ENCODE peak calls at places on chromosomes 6 and 20, in five cellular contexts. D is epithelial cell of esophagus, L is AG04450, G is DND-41, K is lower leg skin. Q is an unnamed sample.

GRCh38 chr6:153328194-153328593 is 197.1 kb upstream of the RGS17 start:
- DNase-seq in K (no peak), G (no peak), L (no peak), D (peak; percentile 87), Q (no peak)

GRCh38 chr6:108501559-108501958 is 59.2 kb upstream of the FOXO3 start:
- DNase-seq in D (peak; percentile 52), G (no peak), L (no peak), K (no peak), Q (no peak)

GRCh38 chr6:149862901-149863595 is 1.1 kb downstream of the LRP11 start:
- DNase-seq in D (peak; percentile 73), K (peak; percentile 67), L (no peak), G (peak; percentile 33), Q (peak; percentile 48)

GRCh38 chr6:73984851-73985250 is 288.8 kb downstream of the CD109 start:
- DNase-seq in L (no peak), D (no peak), G (no peak), K (no peak), Q (no peak)

GRCh38 chr6:56043076-56043475 is 167.7 kb upstream of the BMP5 start:
- DNase-seq in L (no peak), D (peak; percentile 60), K (no peak), G (no peak), Q (no peak)

GRCh38 chr6:32940656-32941411 is at the start of gene HLA-DMB:
- DNase-seq in K (peak; percentile 81), G (no peak), D (peak; percentile 84), L (peak; percentile 29), Q (peak; percentile 69)

GRCh38 chr20:26208296-26209091 is 511.8 kb upstream of the ZNF337 start:
- DNase-seq in D (peak; percentile 1), K (no peak), G (no peak), L (no peak), Q (peak; percentile 33)

GRCh38 chr6:109978174-109979032 is at the start of gene GPR6:
- DNase-seq in L (no peak), K (peak; percentile 21), G (peak; percentile 71), D (peak; percentile 67), Q (peak; percentile 69)

GRCh38 chr6:8589941-8590676 is 154.8 kb upstream of the SLC35B3 start:
- DNase-seq in D (no peak), L (no peak), K (no peak), G (no peak), Q (peak; percentile 1)

GRCh38 chr6:161254126-161254753 is 19.6 kb downstream of the AGPAT4 start:
- DNase-seq in K (no peak), G (no peak), L (no peak), D (no peak), Q (no peak)

GRCh38 chr6:54717849-54718455 is 128.6 kb upstream of the FAM83B start:
- DNase-seq in G (peak; percentile 68), K (peak; percentile 77), L (no peak), D (peak; percentile 93), Q (peak; percentile 80)

GRCh38 chr6:87200469-87201174 is 45.3 kb downstream of the ZNF292 start:
- DNase-seq in L (no peak), K (no peak), G (no peak), D (no peak), Q (no peak)

GRCh38 chr6:24252215-24252614 is 105.6 kb downstream of the DCDC2 start:
- DNase-seq in K (no peak), L (no peak), D (no peak), G (no peak), Q (no peak)

GRCh38 chr6:170295519-170296422 is 4.9 kb upstream of the DLL1 start:
- DNase-seq in G (peak; percentile 63), K (no peak), L (no peak), D (peak; percentile 53), Q (peak; percentile 71)

GRCh38 chr6:5143625-5144311 is 58.6 kb downstream of the PPP1R3G start:
- DNase-seq in G (peak; percentile 78), L (peak; percentile 63), D (peak; percentile 79), K (peak; percentile 85), Q (peak; percentile 94)

DNA sequence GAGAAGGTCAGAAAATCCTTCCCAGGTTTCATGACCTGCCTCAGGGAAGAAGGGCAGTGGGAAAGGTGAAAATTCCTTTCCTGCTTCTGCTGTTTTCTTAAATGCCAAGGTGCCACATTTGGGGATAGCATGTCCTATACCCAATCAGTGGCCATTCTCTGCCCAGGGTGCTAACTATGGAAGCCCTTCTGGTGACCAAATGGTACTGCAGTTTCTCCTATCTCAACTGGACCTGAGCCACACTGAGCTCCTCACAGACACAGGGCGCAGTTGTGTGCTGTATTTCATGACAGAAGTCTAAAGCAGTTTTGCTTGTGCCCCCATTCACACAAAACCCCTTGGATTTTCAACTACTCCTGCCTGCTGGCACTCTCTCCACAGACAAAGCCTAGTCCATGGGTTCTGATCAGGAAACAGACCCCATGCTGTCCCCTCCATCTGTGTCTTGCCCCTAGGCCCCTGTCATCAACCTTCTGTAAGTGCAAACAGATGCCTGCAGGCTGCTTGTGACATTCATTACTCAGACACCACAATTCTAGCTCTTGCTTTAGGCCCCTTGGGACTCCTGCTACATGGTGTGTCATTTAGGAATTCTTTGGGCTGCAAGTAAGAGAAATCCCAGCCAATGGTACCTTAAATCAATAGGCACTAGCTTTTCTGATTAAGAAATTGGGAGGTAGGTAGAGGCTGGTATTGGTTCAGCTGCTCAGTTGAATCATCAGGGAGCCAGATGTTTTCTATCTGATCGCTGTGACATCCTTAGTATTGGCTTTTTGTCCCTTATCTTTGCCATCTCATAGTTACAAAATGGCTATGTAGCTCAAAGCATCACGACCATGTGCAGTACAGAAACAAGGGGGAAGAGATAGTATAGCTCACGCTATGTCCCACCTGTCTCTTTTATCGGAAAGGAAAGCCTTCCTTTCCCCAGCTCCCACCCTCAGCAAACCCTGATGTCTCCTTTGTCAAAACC is 147.8 kb downstream of the CD83 start:
- DNase-seq in G (no peak), L (no peak), K (no peak), D (no peak), Q (no peak)
- TF ChIP-seq CTCF in G (peak; percentile 26), L (peak; percentile 10), K (no peak), D (no peak), Q (no peak)

GRCh38 chr6:3776881-3777507 is 25.5 kb upstream of the PXDC1 start:
- DNase-seq in L (no peak), D (no peak), K (no peak), G (no peak), Q (no peak)
- TF ChIP-seq CTCF in L (peak; percentile 8), D (peak; percentile 19), K (peak; percentile 56), G (no peak), Q (no peak)

GRCh38 chr20:37282558-37282957 is 6.9 kb upstream of the MANBAL start:
- DNase-seq in D (peak; percentile 66), G (no peak), L (no peak), K (no peak), Q (no peak)
- TF ChIP-seq CTCF in D (peak; percentile 64), G (peak; percentile 18), L (peak; percentile 71), K (no peak), Q (no peak)

DNA sequence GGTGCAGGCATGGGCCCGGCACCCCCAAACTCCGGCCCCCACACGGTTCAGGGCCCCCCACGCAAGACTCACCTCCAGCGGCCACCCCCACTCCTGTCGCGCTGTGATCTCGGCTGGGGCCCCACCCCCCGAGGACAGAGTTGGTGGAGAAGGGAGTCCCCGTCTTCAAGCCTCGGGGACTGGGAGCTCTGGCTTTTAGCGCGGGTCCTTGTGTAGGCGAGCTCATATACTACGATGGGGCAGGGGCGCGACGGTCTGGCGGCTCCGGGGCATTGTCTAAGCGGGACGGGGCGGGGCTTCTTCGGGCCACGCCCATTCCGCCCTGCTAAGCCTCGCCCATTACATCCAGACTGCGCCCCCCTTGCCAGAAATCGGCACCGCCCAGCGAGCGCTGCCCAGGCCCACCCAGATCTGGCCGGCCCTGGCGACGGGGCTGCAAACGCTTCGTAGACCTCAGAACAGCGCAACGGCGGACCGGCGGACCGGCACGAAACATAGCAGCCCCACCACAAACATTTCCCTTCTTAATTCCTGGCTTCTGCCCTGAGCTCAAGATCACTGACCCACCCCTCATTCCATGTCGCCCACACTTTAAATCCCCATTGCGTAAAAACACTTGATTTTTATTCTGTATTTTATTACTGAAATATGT is 1.0 kb upstream of the DDAH2 start:
- DNase-seq in K (peak; percentile 84), L (peak; percentile 75), D (peak; percentile 69), G (peak; percentile 79), Q (peak; percentile 81)
- TF ChIP-seq CTCF in K (no peak), L (no peak), D (no peak), G (peak; percentile 9), Q (no peak)

GRCh38 chr20:17680836-17681740 is 954 bp downstream of the RRBP1 start:
- DNase-seq in D (peak; percentile 82), G (peak; percentile 76), L (no peak), K (peak; percentile 57), Q (peak; percentile 75)

GRCh38 chr20:17679786-17680127 is 2.3 kb downstream of the RRBP1 start:
- DNase-seq in G (no peak), L (no peak), K (no peak), D (no peak), Q (no peak)

GRCh38 chr20:17681741-17682102 is 320 bp downstream of the RRBP1 start:
- DNase-seq in G (no peak), D (no peak), K (no peak), L (no peak), Q (no peak)

GRCh38 chr20:17678886-17679285 is 3.2 kb downstream of the RRBP1 start:
- DNase-seq in K (no peak), G (no peak), D (no peak), L (no peak), Q (no peak)

GRCh38 chr20:17680128-17680835 is 1.8 kb downstream of the RRBP1 start:
- DNase-seq in G (peak; percentile 40), K (peak; percentile 36), D (peak; percentile 68), L (no peak), Q (peak; percentile 10)
- TF ChIP-seq CTCF in G (peak; percentile 7), K (no peak), D (no peak), L (no peak), Q (no peak)

DNA sequence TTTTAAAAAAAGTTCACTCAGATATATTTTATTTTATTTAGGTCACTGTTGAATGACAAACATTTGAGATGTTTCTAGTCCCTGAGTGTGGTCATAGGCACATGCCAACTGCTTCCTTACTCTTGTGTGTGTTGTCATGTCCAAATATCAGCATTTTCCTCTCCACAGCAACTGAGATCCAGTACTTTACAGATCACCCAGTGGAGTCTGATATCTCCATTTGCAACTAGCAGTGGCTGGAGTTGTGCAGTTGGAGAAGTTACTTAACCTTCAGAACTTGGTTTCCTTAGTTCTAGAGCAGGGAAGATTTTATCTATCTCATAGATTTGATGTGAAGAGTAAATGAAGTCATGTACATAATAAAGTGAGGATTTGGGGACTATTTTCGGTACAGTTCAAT is 101.3 kb downstream of the MYB start:
- DNase-seq in L (no peak), K (no peak), D (no peak), G (no peak), Q (no peak)
- TF ChIP-seq CTCF in L (no peak), K (no peak), D (no peak), G (no peak), Q (no peak)

GRCh38 chr20:56630086-56630493 is 984 bp downstream of the TFAP2C start:
- DNase-seq in G (no peak), L (no peak), K (peak; percentile 72), D (peak; percentile 98), Q (peak; percentile 28)
- TF ChIP-seq CTCF in G (no peak), L (no peak), K (peak; percentile 40), D (peak; percentile 47), Q (peak; percentile 23)

Q was measured in activated CD8-positive, alpha-beta T cell treated with anti-CD3 and anti-CD28 coated beads for 36 hours.